ENCODE peak calls at places on chromosome 22, in seven cellular contexts. Q is breast epithelium; E is CD8-positive, alpha-beta T cell; W is hepatocyte; C is mucosa of descending colon; I is fibroblast of lung; V is tibial artery. P is an unnamed sample.

GRCh38 chr22:19896665-19897355 is 42.1 kb upstream of the GNB1L start:
- DNase-seq in W (no peak), C (no peak), I (no peak), Q (no peak), E (peak; percentile 41), V (no peak), P (no peak)

GRCh38 chr22:23088199-23088604 is 17.9 kb downstream of the GNAZ start:
- DNase-seq in W (no peak), Q (no peak), V (no peak), E (no peak), C (no peak), I (no peak), P (no peak)

GRCh38 chr22:19016081-19016480 is 80.0 kb upstream of the PRODH start:
- DNase-seq in I (no peak), W (no peak), Q (no peak), V (no peak), C (no peak), E (no peak), P (no peak)

GRCh38 chr22:19641254-19641982 is 72.9 kb upstream of the SEPTIN5 start:
- DNase-seq in C (peak; percentile 20), E (no peak), W (peak; percentile 60), Q (no peak), V (no peak), I (no peak), P (no peak)

GRCh38 chr22:19111584-19111983 is 10.6 kb downstream of the DGCR2 start:
- DNase-seq in Q (no peak), E (no peak), W (no peak), C (no peak), I (no peak), V (no peak), P (no peak)

GRCh38 chr22:44261861-44262595 is 50.7 kb downstream of the SHISAL1 start:
- DNase-seq in V (peak; percentile 7), I (peak; percentile 5), C (no peak), Q (no peak), E (no peak), W (no peak), P (no peak)

GRCh38 chr22:44870021-44870420 is 117.6 kb downstream of the ARHGAP8 start:
- DNase-seq in Q (no peak), C (no peak), W (peak; percentile 36), E (no peak), V (no peak), I (peak; percentile 64), P (peak; percentile 27)

GRCh38 chr22:43862074-43862881 is at the start of gene SULT4A1:
- DNase-seq in E (no peak), Q (no peak), I (peak; percentile 36), V (no peak), C (no peak), W (peak; percentile 76), P (peak; percentile 24)

GRCh38 chr22:27774200-27774599 is 27.4 kb downstream of the MN1 start:
- DNase-seq in Q (no peak), C (no peak), V (no peak), W (no peak), E (no peak), I (no peak), P (no peak)

GRCh38 chr22:38901111-38901641 is 29.2 kb upstream of the CBX6 start:
- DNase-seq in Q (no peak), I (no peak), E (no peak), V (no peak), C (no peak), W (peak; percentile 28), P (no peak)

GRCh38 chr22:21923163-21923561 is 29.5 kb downstream of the PPM1F start:
- DNase-seq in V (no peak), I (no peak), W (no peak), Q (no peak), E (no peak), C (no peak), P (no peak)

GRCh38 chr22:38471237-38471636 is 3.3 kb downstream of the KDELR3 start:
- DNase-seq in W (no peak), V (no peak), E (no peak), C (no peak), Q (no peak), I (no peak), P (no peak)

GRCh38 chr22:37735054-37735453 is 38.2 kb downstream of the TRIOBP start:
- DNase-seq in V (no peak), W (peak; percentile 70), C (peak; percentile 59), Q (no peak), I (no peak), E (no peak), P (no peak)

GRCh38 chr22:23801238-23801821 is 14.6 kb downstream of the SMARCB1 start:
- DNase-seq in V (no peak), E (no peak), Q (no peak), I (no peak), C (no peak), W (no peak), P (no peak)

GRCh38 chr22:49672013-49672516 is 155.6 kb downstream of the BRD1 start:
- DNase-seq in W (no peak), V (no peak), C (no peak), I (no peak), Q (no peak), E (no peak), P (no peak)

GRCh38 chr22:49673048-49673447 is 154.6 kb downstream of the BRD1 start:
- DNase-seq in V (no peak), I (no peak), C (no peak), E (no peak), W (no peak), Q (no peak), P (no peak)

GRCh38 chr22:49668402-49668801 is 159.3 kb downstream of the BRD1 start:
- DNase-seq in V (no peak), Q (no peak), E (no peak), W (no peak), I (no peak), C (no peak), P (no peak)

GRCh38 chr22:49671331-49672012 is 156.2 kb downstream of the BRD1 start:
- DNase-seq in W (no peak), V (no peak), E (no peak), Q (no peak), C (no peak), I (no peak), P (no peak)

GRCh38 chr22:49670610-49671330 is 156.9 kb downstream of the BRD1 start:
- DNase-seq in C (no peak), E (no peak), W (no peak), I (no peak), V (no peak), Q (no peak), P (no peak)
- H3K4me3 ChIP-seq in C (no peak overlapping the region), E (peak overlapping the region; percentile 48), W (no peak overlapping the region), I (no peak overlapping the region), V (peak overlapping the region; percentile 36), Q (peak overlapping the region; percentile 63), P (no peak overlapping the region)

DNA sequence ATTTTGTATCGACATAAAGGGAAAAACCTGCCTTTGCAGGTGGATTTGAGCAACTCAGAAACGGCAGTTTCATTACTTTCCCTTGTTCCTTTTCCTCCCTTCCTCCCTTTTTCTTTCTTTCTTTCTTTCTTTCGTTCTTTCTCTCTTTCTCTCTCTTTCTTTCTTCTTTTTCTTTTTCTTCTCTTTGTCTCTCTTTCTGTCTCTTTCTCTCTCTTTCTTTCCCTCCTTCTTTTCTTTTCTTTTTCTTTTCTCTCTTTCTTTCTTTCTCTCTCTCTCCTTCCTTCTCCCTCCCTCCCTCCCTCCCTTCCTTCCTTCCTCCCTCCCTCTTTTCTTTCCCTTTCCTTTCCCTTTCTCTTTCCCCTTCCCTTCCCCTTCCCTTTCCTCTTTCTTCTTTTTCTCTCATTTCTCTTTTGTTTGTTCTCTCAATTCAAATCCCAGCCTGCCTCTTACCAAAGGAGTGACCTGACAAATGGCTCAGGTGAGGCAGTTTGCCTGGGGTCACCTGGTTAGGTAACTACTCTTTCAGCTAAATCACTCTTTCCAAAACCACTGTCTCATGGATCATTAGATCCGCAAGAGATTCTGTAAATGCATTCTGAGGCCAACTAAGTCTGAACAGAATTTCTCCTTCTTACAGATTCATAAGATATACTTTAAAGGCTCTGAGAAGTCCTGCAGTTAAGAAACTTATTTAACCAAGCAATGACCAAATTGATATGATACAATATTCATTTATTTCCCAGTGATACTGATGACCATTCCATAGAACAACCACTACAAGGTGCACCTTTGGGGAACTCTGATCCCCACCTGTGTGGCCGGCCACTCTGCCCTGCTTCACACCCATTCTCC is 75.3 kb downstream of the MYO18B start:
- DNase-seq in Q (no peak), V (no peak), I (no peak), W (no peak), E (no peak), C (no peak), P (no peak)
- TF ChIP-seq CTCF in Q (no peak), V (no peak), I (no peak), W (no peak), E (peak; percentile 19), C (no peak), P (no peak)

GRCh38 chr22:17199131-17199731 is 20.0 kb downstream of the ADA2 start:
- DNase-seq in I (peak; percentile 71), W (peak; percentile 85), C (no peak), Q (no peak), V (no peak), E (no peak), P (peak; percentile 87)
- H3K4me3 ChIP-seq in I (peak overlapping the region; percentile 1), W (peak overlapping the region; percentile 16), C (no peak overlapping the region), Q (peak overlapping the region; percentile 54), V (peak overlapping the region; percentile 27), E (no peak overlapping the region), P (peak overlapping the region; percentile 50)

GRCh38 chr22:31199187-31199586 is 12.9 kb upstream of the LIMK2 start:
- DNase-seq in V (no peak), I (no peak), W (no peak), C (no peak), E (no peak), Q (no peak), P (no peak)
- TF ChIP-seq CTCF in V (no peak), I (no peak), W (no peak), C (no peak), E (no peak), Q (no peak), P (no peak)

DNA sequence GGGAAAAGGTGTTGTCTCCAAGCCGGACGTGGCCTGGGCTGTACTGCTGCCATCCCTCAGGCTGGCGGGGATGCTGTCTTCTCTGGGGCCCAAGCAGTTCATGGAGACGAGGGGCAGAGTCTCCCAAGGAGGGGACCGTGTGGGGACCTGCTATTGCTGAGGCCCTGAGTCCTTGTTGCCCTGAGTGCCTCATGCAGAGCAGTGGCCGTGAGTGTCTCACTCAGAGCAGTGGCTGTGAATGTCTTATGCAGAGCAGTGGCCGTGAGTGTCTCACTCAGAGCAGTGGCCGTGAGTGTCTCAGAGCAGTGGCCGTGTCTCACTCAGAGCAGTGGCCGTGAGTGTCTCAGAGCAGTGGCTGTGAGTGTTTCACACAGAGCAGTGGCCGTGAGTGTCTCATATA is 54.7 kb downstream of the GRAMD4 start:
- DNase-seq in W (no peak), I (no peak), V (no peak), Q (no peak), E (no peak), C (no peak), P (no peak)
- H3K4me3 ChIP-seq in W (no peak overlapping the region), I (no peak overlapping the region), V (no peak overlapping the region), Q (peak overlapping the region; percentile 39), E (peak overlapping the region; percentile 57), C (no peak overlapping the region), P (no peak overlapping the region)